ENCODE peak calls at places on chromosomes 11 and 22, in five cellular contexts. P, V, A, X and R are unnamed samples.

GRCh38 chr11:15770798-15771414 is 585.4 kb downstream of the SOX6 start:
- DNase-seq in P (no peak), V (peak), A (peak), X (no peak), R (no peak)

GRCh38 chr22:37533995-37534394 is 14.8 kb upstream of the CARD10 start:
- DNase-seq in P (no peak), V (no peak), A (peak), X (no peak), R (no peak)

GRCh38 chr22:34105461-34106062 is 185.3 kb upstream of the LARGE1 start:
- DNase-seq in P (no peak), V (peak), A (no peak), X (no peak), R (no peak)

GRCh38 chr22:17612057-17612456 is 16.5 kb downstream of the ATP6V1E1 start:
- DNase-seq in P (no peak), V (no peak), A (no peak), X (no peak), R (no peak)

GRCh38 chr11:114280696-114281095 is 15.5 kb upstream of the NNMT start:
- DNase-seq in P (peak), V (peak), A (peak), X (no peak), R (no peak)

GRCh38 chr11:3747704-3748103 is 49.6 kb downstream of the NUP98 start:
- DNase-seq in P (no peak), V (no peak), A (peak), X (no peak), R (no peak)

GRCh38 chr11:61333638-61334433 is 808 bp downstream of the TKFC start:
- DNase-seq in P (no peak), V (peak), A (no peak), X (no peak), R (no peak)

GRCh38 chr11:2388431-2389024 is 11.4 kb downstream of the CD81 start:
- DNase-seq in P (no peak), V (no peak), A (no peak), X (no peak), R (no peak)

GRCh38 chr11:47508595-47509555 is 44.1 kb downstream of the CELF1 start:
- DNase-seq in P (no peak), V (no peak), A (no peak), X (no peak), R (no peak)

GRCh38 chr22:44331881-44332714 is 19.3 kb upstream of the SHISAL1 start:
- DNase-seq in P (no peak), V (no peak), A (peak), X (no peak), R (no peak)

GRCh38 chr11:32852142-32852541 is 22.4 kb downstream of the PRRG4 start:
- DNase-seq in P (no peak), V (no peak), A (peak), X (no peak), R (no peak)

GRCh38 chr11:6468712-6469495 is 4.8 kb downstream of the TRIM3 start:
- DNase-seq in P (no peak), V (no peak), A (peak), X (no peak), R (no peak)

GRCh38 chr22:25564979-25565677 is 653 bp downstream of the GRK3 start:
- DNase-seq in P (no peak), V (no peak), A (no peak), X (no peak), R (no peak)

GRCh38 chr11:66317322-66317765 is 500 bp upstream of the CD248 start:
- DNase-seq in P (no peak), V (no peak), A (peak), X (no peak), R (no peak)

GRCh38 chr11:119376197-119376847 is 5.2 kb downstream of the USP2 start:
- DNase-seq in P (peak), V (no peak), A (no peak), X (no peak), R (no peak)

GRCh38 chr11:117809236-117810055 is 12.4 kb upstream of the DSCAML1 start:
- DNase-seq in P (peak), V (no peak), A (peak), X (no peak), R (peak)

GRCh38 chr11:63583288-63583687 is 20.1 kb upstream of the PLAAT2 start:
- DNase-seq in P (no peak), V (no peak), A (peak), X (no peak), R (no peak)

GRCh38 chr11:119832536-119832935 is 103.5 kb upstream of the NECTIN1 start:
- DNase-seq in P (no peak), V (no peak), A (no peak), X (no peak), R (no peak)

GRCh38 chr11:70729949-70730348 is 331.6 kb downstream of the CTTN start:
- DNase-seq in P (no peak), V (no peak), A (no peak), X (no peak), R (no peak)

GRCh38 chr11:119206512-119207299 is 567 bp downstream of the CBL start:
- DNase-seq in P (no peak), V (peak), A (no peak), X (no peak), R (no peak)

GRCh38 chr22:17779286-17780115 is 5.2 kb upstream of the BID start:
- DNase-seq in P (no peak), V (no peak), A (no peak), X (no peak), R (no peak)